ENCODE peak calls at places on chromosome 5, in ten cellular contexts. Q is right lobe of liver; T is A549; X is CD4-positive, alpha-beta T cell; Z is nucleus accumbens; L is AG08396; E is MCF 10A; N is right atrium auricular region; O is AML-193; J is fibroblast of gingiva. U is an unnamed sample.

GRCh38 chr5:96626956-96627355 is 35.2 kb upstream of the CAST start:
- DNase-seq in Q (no peak), T (no peak), X (no peak), Z (no peak), L (peak), E (peak), N (no peak), O (no peak), J (peak), U (no peak)

GRCh38 chr5:147170603-147171002 is 64.2 kb upstream of the STK32A start:
- DNase-seq in Q (peak), T (no peak), X (no peak), Z (no peak), L (no peak), E (no peak), N (no peak), O (no peak), J (no peak), U (no peak)

GRCh38 chr5:181044662-181045305 is 4.7 kb downstream of the BTNL9 start:
- DNase-seq in Q (no peak), T (no peak), X (no peak), Z (no peak), L (no peak), E (no peak), N (peak), O (no peak), J (no peak), U (no peak)

GRCh38 chr5:164504141-164504772 is 998.8 kb downstream of the MAT2B start:
- DNase-seq in Q (peak), T (peak), X (no peak), Z (peak), L (peak), E (peak), N (no peak), O (peak), J (peak), U (peak)

GRCh38 chr5:181024245-181025029 is 15.6 kb upstream of the BTNL9 start:
- DNase-seq in Q (no peak), T (no peak), X (no peak), Z (no peak), L (no peak), E (no peak), N (no peak), O (no peak), J (no peak), U (no peak)

GRCh38 chr5:124554746-124555145 is 191.7 kb downstream of the ZNF608 start:
- DNase-seq in Q (no peak), T (no peak), X (no peak), Z (no peak), L (no peak), E (no peak), N (no peak), O (no peak), J (no peak), U (peak)

GRCh38 chr5:178265746-178266145 is 33.1 kb upstream of the PHYKPL start:
- DNase-seq in Q (no peak), T (no peak), X (no peak), Z (no peak), L (no peak), E (no peak), N (no peak), O (no peak), J (no peak), U (no peak)

GRCh38 chr5:21236896-21237830 is 1249.2 kb upstream of the CDH18 start:
- DNase-seq in Q (no peak), T (no peak), X (no peak), Z (no peak), L (no peak), E (peak), N (no peak), O (no peak), J (no peak), U (no peak)

GRCh38 chr5:115209279-115209678 is 39.6 kb upstream of the TRIM36 start:
- DNase-seq in Q (no peak), T (no peak), X (no peak), Z (peak), L (no peak), E (no peak), N (no peak), O (peak), J (no peak), U (no peak)

U was measured in NCI-H1048.